ENCODE peak calls at places on chromosome 9, in seven cellular contexts. T is AG10803, B is IMR-90, P is heart left ventricle, J is bronchial epithelial cell, D is left lung, X is ovary. K is an unnamed sample.

GRCh38 chr9:100285601-100286000 is 67.1 kb downstream of the TEX10 start:
- DNase-seq in P (no peak), J (no peak), D (no peak), B (no peak), X (no peak), T (no peak), K (no peak)

GRCh38 chr9:83582026-83582425 is 40.9 kb upstream of the IDNK start:
- DNase-seq in J (peak; percentile 72), P (no peak), B (peak; percentile 36), D (no peak), X (no peak), T (peak; percentile 46), K (peak; percentile 47)

GRCh38 chr9:81293651-81294050 is 395.7 kb downstream of the TLE1 start:
- DNase-seq in X (no peak), B (no peak), T (no peak), D (no peak), P (no peak), J (no peak), K (no peak)

GRCh38 chr9:105679406-105680022 is 14.8 kb upstream of the TMEM38B start:
- DNase-seq in X (no peak), D (no peak), T (no peak), B (no peak), P (no peak), J (no peak), K (no peak)

GRCh38 chr9:134208981-134209725 is 44.8 kb upstream of the RNU6ATAC start:
- DNase-seq in B (no peak), T (no peak), P (no peak), D (peak; percentile 43), X (peak; percentile 8), J (no peak), K (no peak)

GRCh38 chr9:110076894-110077725 is 130.8 kb downstream of the C9orf152 start:
- DNase-seq in P (no peak), X (no peak), B (peak; percentile 79), J (peak; percentile 47), T (peak; percentile 71), D (no peak), K (peak; percentile 86)

GRCh38 chr9:99023831-99024230 is 80.1 kb downstream of the COL15A1 start:
- DNase-seq in B (peak; percentile 58), T (peak; percentile 64), P (peak; percentile 44), J (no peak), D (no peak), X (peak; percentile 40), K (no peak)

GRCh38 chr9:21455320-21455719 is 15.1 kb downstream of the IFNA1 start:
- DNase-seq in X (no peak), B (peak; percentile 25), P (no peak), J (no peak), D (no peak), T (peak; percentile 49), K (no peak)

GRCh38 chr9:131731237-131731995 is 8.5 kb downstream of the RAPGEF1 start:
- DNase-seq in X (no peak), D (no peak), P (no peak), B (peak; percentile 58), T (no peak), J (peak; percentile 71), K (no peak)

GRCh38 chr9:20022410-20022809 is 233.6 kb upstream of the SLC24A2 start:
- DNase-seq in B (peak; percentile 62), J (peak; percentile 59), X (no peak), T (peak; percentile 12), P (no peak), D (no peak), K (no peak)

GRCh38 chr9:129336130-129336528 is 158.1 kb upstream of the IER5L start:
- DNase-seq in T (peak; percentile 84), X (no peak), J (no peak), P (no peak), B (peak; percentile 46), D (no peak), K (no peak)
- H3K4me3 ChIP-seq in T (peak overlapping the region; percentile 49), X (peak overlapping the region; percentile 39), J (peak overlapping the region; percentile 32), P (peak overlapping the region; percentile 39), B (no peak overlapping the region), D (peak overlapping the region; percentile 20), K (peak overlapping the region; percentile 40)

DNA sequence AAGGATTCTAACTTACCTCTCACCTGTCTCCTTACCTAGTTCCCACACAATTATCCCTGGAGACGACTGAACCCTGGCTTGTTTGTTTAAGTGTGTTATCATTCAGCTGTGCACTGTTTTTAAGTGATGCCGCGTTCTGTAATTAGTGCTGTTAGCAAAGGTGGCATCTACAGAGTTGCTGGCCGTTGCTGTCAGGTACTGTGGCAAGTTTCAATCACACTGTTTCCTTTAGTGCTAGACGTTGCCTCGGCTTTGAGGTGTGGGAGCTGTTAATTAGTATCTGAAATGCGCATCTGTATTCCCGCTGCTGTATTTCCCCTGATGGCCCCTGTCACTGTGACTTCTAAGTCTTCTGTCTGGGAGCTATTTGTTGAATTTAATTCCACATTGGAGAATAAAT is 193.8 kb upstream of the GAS1 start:
- DNase-seq in P (no peak), J (no peak), T (no peak), D (no peak), X (no peak), B (no peak), K (no peak)
- TF ChIP-seq CTCF in P (no peak), J (no peak), T (no peak), D (no peak), X (no peak), B (no peak), K (no peak)

GRCh38 chr9:108720191-108720642 is 135.6 kb downstream of the ACTL7B start:
- DNase-seq in P (no peak), X (no peak), B (no peak), D (no peak), T (no peak), J (no peak), K (no peak)
- H3K4me3 ChIP-seq in P (no peak overlapping the region), X (no peak overlapping the region), B (no peak overlapping the region), D (no peak overlapping the region), T (no peak overlapping the region), J (no peak overlapping the region), K (no peak overlapping the region)

GRCh38 chr9:13860019-13860418 is 453.9 kb downstream of the NFIB start:
- DNase-seq in X (no peak), J (no peak), P (no peak), T (no peak), B (no peak), D (no peak), K (no peak)
- TF ChIP-seq CTCF in X (no peak), J (no peak), P (no peak), T (no peak), B (no peak), D (no peak), K (no peak)

DNA sequence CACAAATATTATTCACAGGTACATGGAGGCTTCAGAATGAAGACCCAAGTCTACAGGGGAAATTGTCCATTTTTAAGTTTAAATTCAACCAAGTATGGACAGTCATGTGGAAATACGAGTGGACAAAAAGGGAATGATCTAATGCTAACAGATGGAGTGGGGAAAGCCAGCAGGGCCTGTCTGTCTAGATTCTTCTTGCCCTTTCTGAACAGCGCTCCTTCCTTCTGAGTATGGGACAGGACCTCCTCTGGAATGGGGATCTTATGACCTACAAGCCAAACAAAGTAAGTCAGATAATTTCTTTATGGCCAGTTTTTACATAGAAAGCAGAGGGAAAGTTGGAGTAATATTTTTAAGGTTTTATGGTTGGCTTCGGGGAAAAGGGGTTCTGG is 119.8 kb upstream of the NEK6 start:
- DNase-seq in X (no peak), D (no peak), P (no peak), J (no peak), T (no peak), B (no peak), K (no peak)
- H3K4me3 ChIP-seq in X (no peak overlapping the region), D (no peak overlapping the region), P (no peak overlapping the region), J (no peak overlapping the region), T (no peak overlapping the region), B (no peak overlapping the region), K (no peak overlapping the region)

GRCh38 chr9:69324549-69325401 is at the start of gene ENTREP1:
- DNase-seq in B (no peak), P (peak; percentile 76), X (peak; percentile 65), D (peak; percentile 92), J (peak; percentile 62), T (peak; percentile 15), K (no peak)
- TF ChIP-seq CTCF in B (no peak), P (peak; percentile 35), X (no peak), D (no peak), J (peak; percentile 51), T (no peak), K (peak; percentile 14)

GRCh38 chr9:136587145-136587943 is 41.5 kb upstream of the NOTCH1 start:
- DNase-seq in J (no peak), D (peak; percentile 93), T (peak; percentile 51), X (peak; percentile 83), B (peak; percentile 48), P (peak; percentile 90), K (no peak)
- H3K4me3 ChIP-seq in J (no peak overlapping the region), D (no peak overlapping the region), T (peak overlapping the region; percentile 17), X (no peak overlapping the region), B (no peak overlapping the region), P (peak overlapping the region; percentile 22), K (no peak overlapping the region)